ENCODE peak calls at places on chromosomes 7 and 10, in six cellular contexts. L is activated T-cell treated with anti-CD3 and anti-CD28 coated beads, Interleukin-2, amount 50 U/mL, for 72 hours; Q is heart right ventricle; F is NCI-H1092; K is activated naive CD8-positive, alpha-beta T cell treated with anti-CD3 and anti-CD28 coated beads, Interleukin-2, amount 50 U/mL, for 24 hours; N is endothelial cell. D is an unnamed sample.

GRCh38 chr7:159022238-159022993 is 122.3 kb downstream of the VIPR2 start:
- DNase-seq in L (no peak), F (no peak), Q (no peak), K (no peak), N (no peak), D (no peak)

GRCh38 chr7:155136619-155137243 is 66.6 kb downstream of the HTR5A start:
- DNase-seq in N (no peak), K (no peak), Q (no peak), F (no peak), L (no peak), D (no peak)

GRCh38 chr10:51729822-51730530 is 30.6 kb upstream of the CSTF2T start:
- DNase-seq in L (no peak), F (no peak), K (no peak), N (no peak), Q (no peak), D (no peak)

GRCh38 chr7:21338728-21339164 is 89.1 kb upstream of the SP4 start:
- DNase-seq in L (peak), K (peak), F (no peak), Q (no peak), N (no peak), D (no peak)

GRCh38 chr10:78588194-78588811 is 480.5 kb upstream of the ZMIZ1 start:
- DNase-seq in Q (peak), N (no peak), L (no peak), F (no peak), K (no peak), D (no peak)

GRCh38 chr10:124003070-124003419 is 90.4 kb downstream of the CHST15 start:
- DNase-seq in Q (no peak), N (no peak), F (no peak), L (no peak), K (no peak), D (no peak)

GRCh38 chr10:72331575-72332422 is 22.9 kb downstream of the DNAJB12 start:
- DNase-seq in N (peak), Q (peak), K (peak), L (peak), F (peak), D (peak)

GRCh38 chr7:134473861-134474291 is 15.0 kb upstream of the AKR1B1 start:
- DNase-seq in F (no peak), K (no peak), Q (no peak), N (no peak), L (no peak), D (no peak)

GRCh38 chr7:41640487-41640886 is 62.4 kb downstream of the INHBA start:
- DNase-seq in N (no peak), Q (no peak), F (no peak), L (no peak), K (no peak), D (no peak)

GRCh38 chr7:116218747-116219146 is 8.4 kb downstream of the TES start:
- DNase-seq in F (no peak), L (no peak), K (no peak), N (no peak), Q (no peak), D (no peak)

GRCh38 chr10:124619802-124620490 is 124.2 kb downstream of the FAM53B start:
- DNase-seq in K (no peak), Q (no peak), F (no peak), N (no peak), L (no peak), D (no peak)

GRCh38 chr7:29400435-29400834 is 163.2 kb upstream of the PRR15 start:
- DNase-seq in Q (no peak), N (no peak), F (no peak), L (no peak), K (no peak), D (no peak)

GRCh38 chr10:132448248-132448731 is 51.3 kb downstream of the PWWP2B start:
- DNase-seq in L (peak), N (no peak), K (peak), F (no peak), Q (no peak), D (no peak)

D was measured in NCI-H1105 treated with DMSO at 0.1 percent for 48 hours.